ENCODE peak calls at places on chromosome 21, in five cellular contexts. N is activated gamma-delta T cell treated with Interleukin-2 at 50 U/mL for 16 hours; T is stimulated activated CD4-positive, alpha-beta T cell treated with anti-CD3 and anti-CD28 coated beads, Interleukin-4, amount 100 ng/mL, for 24 hours; B is Panc1; E is pulmonary artery endothelial cell. Z is an unnamed sample.

GRCh38 chr21:15005391-15005790 is 59.4 kb downstream of the NRIP1 start:
- DNase-seq in N (peak), T (no peak), B (no peak), E (no peak), Z (peak)

GRCh38 chr21:25639167-25639921 is at the start of gene JAM2:
- DNase-seq in N (peak), T (peak), B (no peak), E (no peak), Z (peak)

GRCh38 chr21:17463441-17463840 is 49.4 kb upstream of the CXADR start:
- DNase-seq in N (no peak), T (no peak), B (no peak), E (no peak), Z (no peak)

GRCh38 chr21:46027855-46028493 is 46.4 kb downstream of the COL6A1 start:
- DNase-seq in N (no peak), T (no peak), B (no peak), E (no peak), Z (no peak)

GRCh38 chr21:38527737-38528136 is 29.5 kb upstream of the ERG start:
- DNase-seq in N (no peak), T (no peak), B (no peak), E (no peak), Z (no peak)

GRCh38 chr21:35096959-35097358 is 47.9 kb upstream of the RUNX1 start:
- DNase-seq in N (no peak), T (peak), B (no peak), E (no peak), Z (no peak)

GRCh38 chr21:42423197-42423675 is 19.5 kb downstream of the UBASH3A start:
- DNase-seq in N (peak), T (peak), B (no peak), E (no peak), Z (peak)

GRCh38 chr21:26756491-26757159 is 88.6 kb downstream of the ADAMTS1 start:
- DNase-seq in N (no peak), T (no peak), B (no peak), E (no peak), Z (no peak)

GRCh38 chr21:34592120-34592561 is 22.8 kb downstream of the RCAN1 start:
- DNase-seq in N (no peak), T (no peak), B (no peak), E (no peak), Z (no peak)

GRCh38 chr21:39518055-39518844 is 66.5 kb downstream of the SH3BGR start:
- DNase-seq in N (peak), T (peak), B (peak), E (no peak), Z (peak)

GRCh38 chr21:15968911-15969310 is 239.1 kb downstream of the USP25 start:
- DNase-seq in N (no peak), T (no peak), B (no peak), E (no peak), Z (no peak)

GRCh38 chr21:36422279-36423098 is 37.3 kb downstream of the CHAF1B start:
- DNase-seq in N (peak), T (peak), B (no peak), E (peak), Z (peak)

GRCh38 chr21:32021319-32022027 is 148.7 kb downstream of the HUNK start:
- DNase-seq in N (no peak), T (no peak), B (no peak), E (no peak), Z (no peak)

GRCh38 chr21:28445081-28445830 is 547.4 kb downstream of the LTN1 start:
- DNase-seq in N (no peak), T (no peak), B (no peak), E (no peak), Z (no peak)

Z was measured in activated CD4-positive, alpha-beta memory T cell treated with anti-CD3 and anti-CD28 coated beads, Interleukin-2, amount 10 ng/mL, durations not matched to agents 7 days and 5 days.